ENCODE peak calls at places on chromosomes 1 and 21, in eight cellular contexts. L is GM12878, F is MM.1S, U is endothelial cell of umbilical vein, Q is PC-3, Y is A673, W is neural progenitor cell, B is mammary epithelial cell. O is an unnamed sample.

GRCh38 chr1:227316941-227317540 is 1.3 kb downstream of the CDC42BPA start:
- DNase-seq in L (no peak), F (no peak), U (peak; percentile 61), Q (peak; percentile 55), Y (no peak), W (peak; percentile 12), B (peak; percentile 32), O (peak; percentile 36)

GRCh38 chr1:44240802-44241671 is 27.8 kb downstream of the DMAP1 start:
- DNase-seq in L (no peak), F (no peak), U (no peak), Q (no peak), Y (no peak), W (no peak), B (no peak), O (no peak)

GRCh38 chr1:39576016-39576657 is 453 bp downstream of the PABPC4 start:
- DNase-seq in L (no peak), F (peak; percentile 21), U (peak; percentile 26), Q (peak; percentile 20), Y (peak; percentile 34), W (peak; percentile 76), B (no peak), O (peak; percentile 19)

GRCh38 chr1:98422821-98423220 is 238.7 kb upstream of the SNX7 start:
- DNase-seq in L (no peak), F (no peak), U (no peak), Q (no peak), Y (no peak), W (no peak), B (no peak), O (peak; percentile 64)

GRCh38 chr1:107244734-107245495 is 104.1 kb downstream of the NTNG1 start:
- DNase-seq in L (no peak), F (no peak), U (no peak), Q (no peak), Y (peak; percentile 55), W (no peak), B (no peak), O (no peak)

GRCh38 chr1:55938376-55938850 is 641.0 kb downstream of the PLPP3 start:
- DNase-seq in L (no peak), F (no peak), U (no peak), Q (no peak), Y (no peak), W (no peak), B (no peak), O (no peak)

GRCh38 chr21:21163904-21164303 is 165.7 kb downstream of the NCAM2 start:
- DNase-seq in L (no peak), F (peak; percentile 64), U (peak; percentile 52), Q (peak; percentile 72), Y (peak; percentile 81), W (peak; percentile 82), B (peak; percentile 2), O (peak; percentile 71)

GRCh38 chr1:202471246-202471645 is 122.7 kb downstream of the PPP1R12B start:
- DNase-seq in L (no peak), F (no peak), U (no peak), Q (no peak), Y (no peak), W (no peak), B (no peak), O (no peak)

GRCh38 chr1:169059391-169059790 is 47.1 kb upstream of the ATP1B1 start:
- DNase-seq in L (no peak), F (no peak), U (no peak), Q (peak; percentile 66), Y (no peak), W (no peak), B (no peak), O (no peak)

GRCh38 chr1:119136401-119136800 is 4.1 kb downstream of the WARS2 start:
- DNase-seq in L (no peak), F (no peak), U (no peak), Q (no peak), Y (no peak), W (no peak), B (peak; percentile 62), O (peak; percentile 63)

GRCh38 chr1:77316006-77316405 is 34.2 kb downstream of the AK5 start:
- DNase-seq in L (no peak), F (no peak), U (no peak), Q (no peak), Y (no peak), W (no peak), B (peak; percentile 59), O (peak; percentile 77)

GRCh38 chr1:12231276-12231595 is 1.4 kb downstream of the VPS13D start:
- DNase-seq in L (no peak), F (no peak), U (no peak), Q (peak; percentile 28), Y (no peak), W (peak; percentile 14), B (peak; percentile 41), O (no peak)

GRCh38 chr1:183896466-183897026 is 91.6 kb downstream of the RGL1 start:
- DNase-seq in L (no peak), F (peak; percentile 39), U (no peak), Q (peak; percentile 84), Y (no peak), W (no peak), B (peak; percentile 46), O (peak; percentile 75)

GRCh38 chr1:213977486-213977842 is 10.3 kb upstream of the PROX1 start:
- DNase-seq in L (no peak), F (no peak), U (peak; percentile 98), Q (no peak), Y (no peak), W (peak; percentile 46), B (no peak), O (no peak)

GRCh38 chr1:159860456-159860855 is 2.0 kb downstream of the VSIG8 start:
- DNase-seq in L (no peak), F (no peak), U (no peak), Q (no peak), Y (no peak), W (no peak), B (no peak), O (no peak)

GRCh38 chr1:107787299-107787698 is 177.7 kb downstream of the VAV3 start:
- DNase-seq in L (no peak), F (peak; percentile 41), U (no peak), Q (no peak), Y (peak; percentile 39), W (peak; percentile 18), B (no peak), O (no peak)

GRCh38 chr1:61170328-61171238 is 88.2 kb downstream of the NFIA start:
- DNase-seq in L (no peak), F (no peak), U (peak; percentile 67), Q (peak; percentile 39), Y (no peak), W (no peak), B (peak; percentile 56), O (peak; percentile 31)

GRCh38 chr1:53335661-53336060 is 7.8 kb upstream of the LRP8 start:
- DNase-seq in L (no peak), F (no peak), U (no peak), Q (no peak), Y (no peak), W (no peak), B (no peak), O (no peak)

DNA sequence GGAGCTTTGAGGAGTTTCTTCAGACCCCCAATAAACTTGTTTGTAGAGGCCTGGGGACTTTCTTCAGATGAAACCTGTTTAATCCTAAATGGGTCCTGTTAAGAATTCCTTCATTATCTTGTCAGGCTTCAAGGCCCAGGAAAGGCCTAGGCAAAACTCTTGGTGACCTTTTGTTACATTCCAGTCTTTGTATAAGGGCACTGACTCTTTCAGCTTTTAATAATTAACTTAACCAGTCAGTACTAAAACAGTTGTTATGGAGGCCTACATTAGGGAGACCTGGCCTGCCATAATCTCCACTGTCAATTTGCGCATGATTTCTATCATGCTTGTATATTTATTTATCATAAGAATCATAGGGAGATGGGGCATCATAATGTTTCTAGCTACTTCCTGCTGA is 110.2 kb downstream of the FCRL5 start:
- DNase-seq in L (no peak), F (no peak), U (no peak), Q (no peak), Y (no peak), W (peak; percentile 13), B (no peak), O (no peak)
- H3K27ac ChIP-seq in L (no peak overlapping the region), F (no peak overlapping the region), U (no peak overlapping the region), Q (no peak overlapping the region), Y (no peak overlapping the region), W (peak overlapping the region; percentile 26), B (no peak overlapping the region), O (no peak overlapping the region)

DNA sequence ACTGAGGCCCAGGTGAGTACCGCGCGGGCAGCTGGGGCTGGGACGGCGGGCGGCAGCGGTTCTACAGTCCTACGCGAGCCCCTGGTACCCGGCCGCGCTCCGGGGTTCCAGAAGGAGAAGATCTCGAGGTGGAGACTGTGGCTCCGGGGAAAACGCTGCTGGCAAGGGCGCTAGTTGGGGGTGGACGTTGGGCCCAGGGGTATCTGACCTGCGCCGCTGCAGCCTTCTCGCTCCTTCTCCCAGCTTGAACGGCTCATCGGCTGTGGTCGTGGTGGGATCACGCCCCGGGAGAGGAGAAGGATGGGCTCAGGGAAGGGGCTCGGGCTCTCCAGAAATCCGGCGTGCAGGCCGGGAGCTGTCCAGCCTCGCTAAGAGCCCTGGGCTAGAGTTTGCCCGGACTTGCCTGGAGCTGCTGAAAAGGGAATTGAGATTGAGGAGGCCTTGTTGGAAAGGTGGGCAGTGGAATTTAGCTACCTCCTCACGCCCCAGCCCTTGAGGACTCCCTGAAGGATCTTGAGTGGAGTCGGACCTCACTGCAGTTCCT is 1.1 kb upstream of the POU3F1 start:
- DNase-seq in L (no peak), F (no peak), U (no peak), Q (peak; percentile 26), Y (no peak), W (peak; percentile 85), B (peak; percentile 66), O (peak; percentile 66)
- TF ChIP-seq EZH2 in L (no peak), F (no peak), U (peak; percentile 69), Q (no peak), Y (no peak), W (no peak), B (no peak), O (no peak)

DNA sequence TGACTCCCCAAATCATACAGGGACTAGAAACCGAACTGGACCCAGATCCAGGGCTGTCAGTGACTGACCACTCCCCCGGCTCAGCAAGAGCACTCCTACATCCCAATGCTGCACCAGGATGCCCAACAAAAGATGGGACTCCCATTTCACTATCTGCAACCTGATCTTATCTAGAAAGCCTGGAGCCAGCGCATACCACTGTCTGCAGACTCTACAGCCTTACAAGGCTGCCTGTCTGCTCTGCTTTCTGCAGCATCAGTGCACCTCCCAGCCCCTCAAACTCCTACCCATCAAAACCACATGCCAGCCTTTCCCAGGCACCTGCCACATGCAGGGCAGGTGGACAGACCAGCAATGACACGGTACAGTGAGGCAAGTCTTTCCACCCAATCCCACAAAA is 52.2 kb downstream of the SSBP3 start:
- DNase-seq in L (no peak), F (no peak), U (no peak), Q (no peak), Y (no peak), W (peak; percentile 47), B (no peak), O (no peak)
- H3K4me1 ChIP-seq in L (peaks cover 20% of the 10 kb centered on the region), F (no peaks in the 10 kb centered on the region), U (peaks cover 10% of the 10 kb centered on the region), Q (no peaks in the 10 kb centered on the region), Y (no peaks in the 10 kb centered on the region), W (peaks cover 53% of the 10 kb centered on the region), B (no peaks in the 10 kb centered on the region), O (peaks cover 3% of the 10 kb centered on the region)

DNA sequence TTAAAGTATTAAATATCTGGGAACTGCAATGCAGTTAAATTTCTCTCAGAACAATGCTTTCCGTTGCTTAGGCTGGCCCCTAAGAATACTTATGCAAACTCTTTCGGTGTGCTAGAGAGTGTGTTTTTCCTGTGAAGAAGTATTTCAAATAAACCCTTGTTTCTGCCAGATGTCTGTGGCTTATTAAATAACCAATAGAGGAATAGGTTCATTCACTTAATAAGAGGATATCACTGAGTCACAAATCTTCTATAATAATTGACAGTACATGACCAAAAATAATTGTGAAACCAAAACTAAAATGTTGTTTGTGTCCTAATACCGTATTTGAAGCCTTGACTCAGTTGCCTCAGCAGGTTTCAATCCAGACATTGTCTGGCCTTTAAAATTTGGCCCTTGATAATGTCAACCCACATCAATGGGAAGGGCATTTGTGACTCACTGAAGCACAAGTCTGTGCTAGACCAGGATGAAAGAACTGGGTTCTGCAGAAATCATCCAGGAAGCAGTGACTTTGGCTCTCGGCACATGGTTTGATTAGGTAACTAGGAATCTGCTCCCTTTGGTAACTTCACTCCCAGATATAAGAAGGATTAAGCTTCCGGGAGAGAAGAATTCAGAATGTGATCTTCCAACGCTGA is 104.2 kb upstream of the BARHL2 start:
- DNase-seq in L (no peak), F (no peak), U (no peak), Q (no peak), Y (no peak), W (no peak), B (peak; percentile 87), O (no peak)
- H3K27ac ChIP-seq in L (no peak overlapping the region), F (no peak overlapping the region), U (no peak overlapping the region), Q (no peak overlapping the region), Y (no peak overlapping the region), W (no peak overlapping the region), B (no peak overlapping the region), O (no peak overlapping the region)